ENCODE peak calls at places on chromosomes 4 and X, in nine cellular contexts. W is Peyer's patch, H is IMR-90, G is fibroblast of pulmonary artery, E is mesothelial cell of epicardium, P is HFF-Myc, I is heart right ventricle, T is AG04450, Y is nephron progenitor cell. C is an unnamed sample.

GRCh38 chr4:159540501-159540900 is 437.6 kb downstream of the RAPGEF2 start:
- DNase-seq in P (no peak), W (no peak), Y (no peak), H (no peak), I (no peak), E (no peak), G (no peak), T (no peak), C (no peak)

GRCh38 chrX:153773218-153773611 is 7.6 kb upstream of the SRPK3 start:
- DNase-seq in Y (no peak), H (no peak), I (no peak), P (no peak), W (peak; percentile 15), T (no peak), G (no peak), E (no peak), C (no peak)

GRCh38 chrX:31420711-31421151 is 348.9 kb upstream of the FTHL17 start:
- DNase-seq in I (no peak), Y (no peak), W (no peak), H (peak; percentile 10), T (no peak), P (no peak), G (peak; percentile 53), E (no peak), C (no peak)

GRCh38 chrX:114924846-114925245 is 92.6 kb downstream of the IL13RA2 start:
- DNase-seq in E (no peak), Y (no peak), T (peak; percentile 4), H (peak; percentile 44), G (peak; percentile 75), W (no peak), P (no peak), I (no peak), C (no peak)

GRCh38 chr4:37872310-37872988 is 18.4 kb upstream of the TBC1D1 start:
- DNase-seq in W (no peak), T (no peak), Y (no peak), P (no peak), E (no peak), G (no peak), I (no peak), H (no peak), C (no peak)

GRCh38 chrX:11756354-11757318 is 1.4 kb upstream of the MSL3 start:
- DNase-seq in T (no peak), P (no peak), H (no peak), W (no peak), Y (no peak), G (peak; percentile 14), E (no peak), I (no peak), C (no peak)

GRCh38 chr4:147328756-147329446 is 152.0 kb upstream of the EDNRA start:
- DNase-seq in T (no peak), E (no peak), P (no peak), G (no peak), W (no peak), Y (no peak), H (no peak), I (no peak), C (no peak)

GRCh38 chr4:39668835-39669234 is 29.1 kb upstream of the UBE2K start:
- DNase-seq in E (no peak), I (no peak), Y (no peak), T (no peak), G (no peak), H (no peak), P (no peak), W (no peak), C (no peak)

GRCh38 chr4:10035130-10035529 is 13.8 kb upstream of the SLC2A9 start:
- DNase-seq in G (no peak), P (no peak), I (no peak), W (peak; percentile 66), T (no peak), H (no peak), E (no peak), Y (no peak), C (no peak)
- TF ChIP-seq CTCF in G (no peak), P (no peak), I (no peak), W (no peak), T (no peak), H (no peak), E (no peak), Y (no peak), C (no peak)

DNA sequence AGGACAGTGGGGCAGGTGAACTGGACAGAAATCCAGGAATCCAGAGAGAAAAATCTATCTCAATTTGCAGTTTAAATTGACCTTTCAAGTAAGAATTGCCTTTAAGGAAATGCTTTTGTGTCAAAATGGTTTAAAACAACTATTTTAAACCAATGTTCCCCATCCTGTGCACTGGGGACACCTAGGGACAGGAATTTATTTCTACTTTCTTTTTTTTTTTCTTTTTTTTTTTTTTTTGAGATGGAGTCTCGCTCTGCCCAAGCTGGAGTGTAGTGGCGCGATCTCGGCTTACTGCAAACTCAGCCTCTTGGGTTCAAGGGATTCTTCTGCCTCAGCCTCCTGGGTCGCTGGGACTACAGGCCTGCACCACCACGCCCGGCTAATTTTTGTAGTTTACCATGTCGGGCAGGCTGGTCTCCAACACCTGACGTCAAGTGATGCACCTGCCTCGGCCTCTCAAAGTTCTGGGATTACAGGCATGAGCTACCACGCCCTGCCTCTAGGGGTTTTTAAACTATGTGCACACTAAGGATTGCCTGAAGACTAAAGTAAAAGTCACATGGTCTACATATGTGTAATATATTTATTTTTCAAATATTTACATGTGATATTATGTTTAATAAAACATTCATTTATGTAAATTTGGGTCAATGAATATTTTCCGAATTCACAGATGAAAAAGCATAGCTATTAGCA is 1213.4 kb downstream of the STIM2 start:
- DNase-seq in P (no peak), E (no peak), G (no peak), Y (no peak), I (no peak), W (peak; percentile 22), T (no peak), H (no peak), C (no peak)
- TF ChIP-seq CTCF in P (no peak), E (peak; percentile 20), G (peak; percentile 1), Y (peak; percentile 16), I (no peak), W (no peak), T (no peak), H (peak; percentile 10), C (no peak)

GRCh38 chr4:154029171-154029570 is 240.3 kb upstream of the SFRP2 start:
- DNase-seq in P (no peak), Y (no peak), W (no peak), E (no peak), G (no peak), T (no peak), H (no peak), I (no peak), C (no peak)

GRCh38 chr4:154018659-154019058 is 229.8 kb upstream of the SFRP2 start:
- DNase-seq in I (no peak), E (no peak), Y (peak; percentile 22), G (no peak), W (no peak), T (no peak), H (no peak), P (no peak), C (no peak)

GRCh38 chr4:154024097-154024496 is 235.2 kb upstream of the SFRP2 start:
- DNase-seq in G (no peak), P (no peak), H (no peak), Y (no peak), T (no peak), W (no peak), I (no peak), E (no peak), C (no peak)
- TF ChIP-seq CTCF in G (no peak), P (peak; percentile 24), H (no peak), Y (no peak), T (no peak), W (no peak), I (no peak), E (no peak), C (no peak)

DNA sequence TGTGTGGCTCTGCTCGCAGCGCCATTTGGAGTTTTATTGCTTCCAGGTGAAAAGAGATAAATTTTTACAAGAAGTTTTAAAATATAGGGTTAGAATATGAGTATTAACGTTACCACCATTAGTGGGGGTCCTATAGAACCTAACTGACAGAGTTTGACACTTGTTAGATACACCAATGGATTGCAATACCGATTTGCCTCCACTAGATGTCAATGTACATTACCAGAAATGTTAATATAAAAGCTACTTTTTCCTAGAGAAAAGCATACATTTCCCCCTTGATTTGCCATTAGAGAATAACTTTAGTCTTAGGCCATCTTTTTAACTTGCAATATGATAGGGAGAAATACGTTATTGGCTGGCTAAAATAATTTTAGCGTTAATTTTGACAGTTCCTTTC is 108.4 kb downstream of the LINC00632 start:
- DNase-seq in H (peak; percentile 41), G (peak; percentile 47), E (no peak), T (no peak), Y (no peak), W (no peak), I (no peak), P (peak; percentile 10), C (no peak)
- TF ChIP-seq CTCF in H (peak; percentile 57), G (peak; percentile 55), E (peak; percentile 73), T (peak; percentile 60), Y (peak; percentile 56), W (peak; percentile 20), I (peak; percentile 28), P (peak; percentile 32), C (no peak)

GRCh38 chr4:101230806-101231426 is 116.4 kb downstream of the PPP3CA start:
- DNase-seq in H (peak; percentile 5), Y (no peak), P (no peak), W (no peak), I (no peak), G (peak; percentile 21), T (no peak), E (no peak), C (no peak)
- TF ChIP-seq CTCF in H (no peak), Y (no peak), P (no peak), W (no peak), I (no peak), G (no peak), T (peak; percentile 8), E (no peak), C (no peak)

GRCh38 chr4:186360551-186360950 is 94.6 kb downstream of the F11 start:
- DNase-seq in G (no peak), P (no peak), H (no peak), E (no peak), Y (no peak), W (no peak), I (no peak), T (no peak), C (no peak)

GRCh38 chr4:186368291-186368690 is 102.3 kb downstream of the F11 start:
- DNase-seq in T (no peak), W (no peak), H (no peak), Y (no peak), G (no peak), I (no peak), E (no peak), P (no peak), C (no peak)

DNA sequence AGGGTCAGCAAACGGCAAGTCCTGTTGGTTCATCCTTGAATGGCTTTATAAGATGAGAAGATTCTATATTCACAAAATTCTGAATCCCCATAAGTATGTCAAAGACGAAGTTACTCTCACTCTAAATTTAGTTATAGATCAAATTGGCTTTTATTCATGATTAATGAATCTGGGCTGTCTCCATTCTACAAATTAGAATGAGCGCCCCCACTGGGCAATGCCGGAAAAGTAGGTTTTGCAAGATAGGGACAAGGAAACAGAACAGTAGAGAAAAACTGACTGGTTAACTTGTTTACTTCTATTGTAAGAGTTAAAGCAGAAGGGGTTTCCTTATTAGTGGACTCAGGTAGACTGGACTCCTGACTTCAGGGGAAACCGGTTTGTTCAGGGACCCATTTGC is 100.3 kb downstream of the F11 start:
- DNase-seq in T (no peak), E (no peak), W (no peak), Y (no peak), I (no peak), H (no peak), P (no peak), G (no peak), C (no peak)
- TF ChIP-seq CTCF in T (no peak), E (peak; percentile 16), W (no peak), Y (no peak), I (no peak), H (no peak), P (no peak), G (no peak), C (no peak)